ENCODE peak calls at places on chromosomes 3 and 15, in six cellular contexts. A is fibroblast of lung, C is DMS 273 treated with DMSO at 0.1 percent for 48 hours, R is HepG2, F is GDM1, D is adrenal gland. I is an unnamed sample.

GRCh38 chr3:48532271-48532973 is 24.2 kb downstream of the PFKFB4 start:
- DNase-seq in A (no peak), C (no peak), R (no peak), F (no peak), D (no peak), I (no peak)

GRCh38 chr3:123758081-123758564 is 126.0 kb downstream of the MYLK start:
- DNase-seq in A (peak), C (no peak), R (peak), F (no peak), D (no peak), I (no peak)

GRCh38 chr3:149908558-149908957 is 62.1 kb downstream of the PFN2 start:
- DNase-seq in A (no peak), C (no peak), R (no peak), F (no peak), D (no peak), I (no peak)

GRCh38 chr15:92326236-92326635 is 67.4 kb upstream of the ST8SIA2 start:
- DNase-seq in A (no peak), C (no peak), R (no peak), F (no peak), D (no peak), I (no peak)

GRCh38 chr3:2354702-2355101 is 256.0 kb downstream of the CNTN4 start:
- DNase-seq in A (peak), C (no peak), R (no peak), F (no peak), D (no peak), I (no peak)

GRCh38 chr3:45983865-45984264 is 11.8 kb downstream of the FYCO1 start:
- DNase-seq in A (no peak), C (no peak), R (no peak), F (no peak), D (no peak), I (no peak)

GRCh38 chr15:70280781-70281180 is 183.1 kb upstream of the TLE3 start:
- DNase-seq in A (no peak), C (no peak), R (no peak), F (no peak), D (no peak), I (no peak)

GRCh38 chr15:70299931-70300858 is 202.5 kb upstream of the TLE3 start:
- DNase-seq in A (no peak), C (no peak), R (no peak), F (no peak), D (no peak), I (no peak)

GRCh38 chr3:11680509-11680908 is 36.8 kb upstream of the VGLL4 start:
- DNase-seq in A (no peak), C (no peak), R (no peak), F (no peak), D (no peak), I (no peak)

GRCh38 chr3:48614044-48614443 is 4.6 kb upstream of the UQCRC1 start:
- DNase-seq in A (peak), C (no peak), R (peak), F (no peak), D (no peak), I (no peak)

GRCh38 chr15:85318048-85318731 is 62.2 kb upstream of the AKAP13 start:
- DNase-seq in A (peak), C (no peak), R (no peak), F (no peak), D (no peak), I (no peak)

GRCh38 chr3:8759038-8759755 is 10.2 kb downstream of the OXTR start:
- DNase-seq in A (no peak), C (no peak), R (no peak), F (no peak), D (no peak), I (no peak)

GRCh38 chr3:189710620-189711388 is 79.6 kb downstream of the TP63 start:
- DNase-seq in A (peak), C (no peak), R (no peak), F (no peak), D (peak), I (peak)

GRCh38 chr3:59290358-59290757 is 240.5 kb upstream of the CFAP20DC start:
- DNase-seq in A (no peak), C (no peak), R (no peak), F (no peak), D (no peak), I (no peak)

GRCh38 chr15:63191895-63192603 is 2.6 kb downstream of the RAB8B start:
- DNase-seq in A (no peak), C (no peak), R (no peak), F (peak), D (no peak), I (no peak)

GRCh38 chr3:141940204-141940776 is 63.8 kb downstream of the ATP1B3 start:
- DNase-seq in A (peak), C (peak), R (no peak), F (no peak), D (peak), I (no peak)

GRCh38 chr3:16370872-16371740 is 106.1 kb downstream of the OXNAD1 start:
- DNase-seq in A (peak), C (no peak), R (no peak), F (no peak), D (no peak), I (no peak)

GRCh38 chr15:101437618-101438481 is 51.7 kb downstream of the PCSK6 start:
- DNase-seq in A (no peak), C (no peak), R (no peak), F (no peak), D (no peak), I (no peak)

GRCh38 chr3:14216257-14217048 is 37.8 kb downstream of the LSM3 start:
- DNase-seq in A (peak), C (no peak), R (peak), F (no peak), D (peak), I (no peak)

GRCh38 chr15:60155661-60156060 is 151.6 kb downstream of the FOXB1 start:
- DNase-seq in A (peak), C (no peak), R (no peak), F (no peak), D (no peak), I (no peak)

GRCh38 chr3:51719413-51720025 is 12.7 kb downstream of the GRM2 start:
- DNase-seq in A (no peak), C (no peak), R (no peak), F (no peak), D (no peak), I (no peak)

GRCh38 chr15:63156708-63157065 is 590 bp downstream of the RPS27L start:
- DNase-seq in A (peak), C (no peak), R (peak), F (no peak), D (peak), I (peak)

GRCh38 chr15:96115642-96116041 is 214.9 kb upstream of the NR2F2 start:
- DNase-seq in A (peak), C (no peak), R (no peak), F (no peak), D (no peak), I (no peak)

I was measured in uterus.